ENCODE peak calls at places on chromosomes 13 and 19, in five cellular contexts. U is coronary artery; X is activated CD4-positive, alpha-beta T cell treated with anti-CD3 and anti-CD28 coated beads for 36 hours; B is NAMALWA; M is HTR-8/SVneo. Y is an unnamed sample.

GRCh38 chr13:101139076-101139475 is 277.2 kb downstream of the NALCN start:
- DNase-seq in U (no peak), X (no peak), B (no peak), M (no peak), Y (no peak)

GRCh38 chr19:18441804-18442788 is 4.2 kb upstream of the ISYNA1 start:
- DNase-seq in U (no peak), X (peak), B (no peak), M (no peak), Y (no peak)

GRCh38 chr13:28531195-28531955 is 36.4 kb upstream of the FLT1 start:
- DNase-seq in U (no peak), X (no peak), B (no peak), M (no peak), Y (no peak)

GRCh38 chr19:1925544-1925943 is 15.4 kb upstream of the CSNK1G2 start:
- DNase-seq in U (no peak), X (no peak), B (no peak), M (no peak), Y (no peak)

GRCh38 chr19:33825556-33825955 is 28.9 kb downstream of the KCTD15 start:
- DNase-seq in U (no peak), X (no peak), B (no peak), M (no peak), Y (no peak)

GRCh38 chr19:53333071-53333465 is 481 bp upstream of the ZNF845 start:
- DNase-seq in U (peak), X (peak), B (no peak), M (peak), Y (no peak)

GRCh38 chr13:102589291-102589822 is 7.4 kb upstream of the TPP2 start:
- DNase-seq in U (no peak), X (no peak), B (no peak), M (no peak), Y (no peak)

GRCh38 chr19:5001547-5002131 is 32.7 kb downstream of the KDM4B start:
- DNase-seq in U (no peak), X (peak), B (peak), M (peak), Y (no peak)

GRCh38 chr19:28239270-28239669 is 973.7 kb downstream of the UQCRFS1 start:
- DNase-seq in U (no peak), X (no peak), B (peak), M (no peak), Y (no peak)

GRCh38 chr19:5804516-5805464 is at the start of gene NRTN:
- DNase-seq in U (no peak), X (peak), B (no peak), M (no peak), Y (no peak)

GRCh38 chr19:31340059-31341025 is 8.9 kb downstream of the TSHZ3 start:
- DNase-seq in U (no peak), X (peak), B (no peak), M (no peak), Y (no peak)

GRCh38 chr13:35649162-35649561 is 172.7 kb upstream of the MAB21L1 start:
- DNase-seq in U (no peak), X (no peak), B (no peak), M (no peak), Y (no peak)

GRCh38 chr13:109093988-109094387 is 464.6 kb downstream of the MYO16 start:
- DNase-seq in U (no peak), X (no peak), B (no peak), M (no peak), Y (no peak)

GRCh38 chr13:42740753-42741152 is 40.6 kb upstream of the FAM216B start:
- DNase-seq in U (no peak), X (no peak), B (peak), M (no peak), Y (no peak)

Y was measured in RWPE2.